ENCODE peak calls at places on chromosomes 2 and 18, in five cellular contexts. S, P, Z, D and U are unnamed samples.

GRCh38 chr2:96685592-96686459 is 43.3 kb downstream of the FER1L5 start:
- DNase-seq in S (peak), P (no peak), Z (no peak), D (no peak), U (no peak)

GRCh38 chr2:81870119-81870518 is 1565.6 kb upstream of the LRRTM1 start:
- DNase-seq in S (no peak), P (no peak), Z (no peak), D (no peak), U (no peak)

GRCh38 chr2:191404568-191404991 is 159.4 kb downstream of the MYO1B start:
- DNase-seq in S (no peak), P (no peak), Z (no peak), D (no peak), U (no peak)

GRCh38 chr2:191316246-191316645 is 71.0 kb downstream of the MYO1B start:
- DNase-seq in S (peak), P (no peak), Z (no peak), D (no peak), U (no peak)

GRCh38 chr2:154452906-154453493 is 245.5 kb upstream of the KCNJ3 start:
- DNase-seq in S (peak), P (no peak), Z (no peak), D (no peak), U (no peak)

GRCh38 chr2:70668432-70668831 is 99.6 kb downstream of the ADD2 start:
- DNase-seq in S (no peak), P (no peak), Z (no peak), D (no peak), U (no peak)

GRCh38 chr2:8095978-8096377 is 585.9 kb upstream of the ID2 start:
- DNase-seq in S (no peak), P (no peak), Z (no peak), D (no peak), U (no peak)

GRCh38 chr2:120826260-120826648 is 90.6 kb downstream of the GLI2 start:
- DNase-seq in S (no peak), P (no peak), Z (no peak), D (no peak), U (no peak)

GRCh38 chr2:8462280-8462679 is 219.6 kb upstream of the ID2 start:
- DNase-seq in S (no peak), P (no peak), Z (no peak), D (no peak), U (no peak)

GRCh38 chr2:205034034-205034433 is 488.8 kb downstream of the PARD3B start:
- DNase-seq in S (no peak), P (no peak), Z (no peak), D (no peak), U (no peak)

GRCh38 chr2:12090072-12090471 is 343.6 kb downstream of the LPIN1 start:
- DNase-seq in S (no peak), P (no peak), Z (no peak), D (no peak), U (no peak)

GRCh38 chr18:33421225-33421624 is 19.3 kb downstream of the CCDC178 start:
- DNase-seq in S (no peak), P (no peak), Z (no peak), D (no peak), U (no peak)

GRCh38 chr18:63788447-63789096 is 13.4 kb downstream of the SERPINB7 start:
- DNase-seq in S (peak), P (no peak), Z (no peak), D (peak), U (no peak)

GRCh38 chr2:236840857-236841256 is 244.8 kb upstream of the COPS8 start:
- DNase-seq in S (no peak), P (no peak), Z (no peak), D (no peak), U (no peak)

GRCh38 chr18:41720226-41720625 is 234.8 kb upstream of the PIK3C3 start:
- DNase-seq in S (no peak), P (no peak), Z (no peak), D (no peak), U (no peak)

GRCh38 chr2:194345347-194345746 is 1311.7 kb upstream of the SLC39A10 start:
- DNase-seq in S (no peak), P (no peak), Z (no peak), D (no peak), U (no peak)

GRCh38 chr2:157825885-157826284 is 50.2 kb downstream of the ACVR1 start:
- DNase-seq in S (peak), P (no peak), Z (no peak), D (peak), U (no peak)

GRCh38 chr2:102768892-102769291 is 7.1 kb downstream of the TMEM182 start:
- DNase-seq in S (no peak), P (no peak), Z (no peak), D (no peak), U (no peak)

GRCh38 chr2:12433641-12433990 is 283.1 kb upstream of the TRIB2 start:
- DNase-seq in S (no peak), P (no peak), Z (no peak), D (no peak), U (no peak)

GRCh38 chr2:215982465-215982875 is 30.9 kb downstream of the MREG start:
- DNase-seq in S (peak), P (no peak), Z (no peak), D (peak), U (no peak)

GRCh38 chr2:147294825-147295392 is 549.9 kb upstream of the ACVR2A start:
- DNase-seq in S (no peak), P (no peak), Z (no peak), D (no peak), U (no peak)

GRCh38 chr2:140863713-140864112 is 1267.1 kb downstream of the LRP1B start:
- DNase-seq in S (peak), P (no peak), Z (no peak), D (peak), U (peak)

GRCh38 chr2:7552825-7553550 is 635.8 kb downstream of the RNF144A start:
- DNase-seq in S (no peak), P (no peak), Z (no peak), D (no peak), U (no peak)

GRCh38 chr2:209525336-209525735 is 101.5 kb downstream of the MAP2 start:
- DNase-seq in S (no peak), P (no peak), Z (no peak), D (no peak), U (no peak)

GRCh38 chr2:147846382-147847081 is 1.7 kb downstream of the ACVR2A start:
- DNase-seq in S (no peak), P (no peak), Z (no peak), D (no peak), U (no peak)

GRCh38 chr2:125125902-125126301 is 1100.8 kb downstream of the CNTNAP5 start:
- DNase-seq in S (no peak), P (no peak), Z (no peak), D (no peak), U (no peak)

GRCh38 chr2:22902662-22903165 is 482.3 kb upstream of the KLHL29 start:
- DNase-seq in S (no peak), P (no peak), Z (no peak), D (no peak), U (no peak)

GRCh38 chr2:72367530-72368225 is 220.0 kb upstream of the CYP26B1 start:
- DNase-seq in S (peak), P (no peak), Z (peak), D (peak), U (no peak)

GRCh38 chr2:42028571-42029148 is 19.2 kb upstream of the PKDCC start:
- DNase-seq in S (no peak), P (peak), Z (no peak), D (no peak), U (peak)

GRCh38 chr2:234690569-234691225 is 193.8 kb upstream of the ARL4C start:
- DNase-seq in S (peak), P (no peak), Z (no peak), D (no peak), U (no peak)

GRCh38 chr2:11022874-11023273 is 111.1 kb downstream of the KCNF1 start:
- DNase-seq in S (no peak), P (no peak), Z (no peak), D (no peak), U (no peak)

GRCh38 chr2:18399601-18400000 is 160.9 kb downstream of the RDH14 start:
- DNase-seq in S (peak), P (no peak), Z (no peak), D (no peak), U (no peak)

GRCh38 chr2:42297322-42297936 is 63.6 kb downstream of the COX7A2L start:
- DNase-seq in S (no peak), P (no peak), Z (no peak), D (no peak), U (no peak)

GRCh38 chr2:240643093-240643810 is 18.0 kb downstream of the GPR35 start:
- DNase-seq in S (no peak), P (peak), Z (no peak), D (no peak), U (no peak)

GRCh38 chr2:11124760-11125068 is 30.6 kb upstream of the SLC66A3 start:
- DNase-seq in S (no peak), P (no peak), Z (no peak), D (no peak), U (no peak)

GRCh38 chr18:908631-909621 is 4.3 kb downstream of the ADCYAP1 start:
- DNase-seq in S (no peak), P (no peak), Z (no peak), D (no peak), U (no peak)

GRCh38 chr18:42274488-42275137 is 319.6 kb downstream of the PIK3C3 start:
- DNase-seq in S (peak), P (no peak), Z (no peak), D (no peak), U (no peak)

GRCh38 chr2:30359644-30360167 is 87.3 kb upstream of the LCLAT1 start:
- DNase-seq in S (peak), P (peak), Z (no peak), D (no peak), U (no peak)

GRCh38 chr2:189679224-189679623 is 4.8 kb downstream of the ANKAR start:
- DNase-seq in S (peak), P (no peak), Z (no peak), D (no peak), U (no peak)
- H3K4me3 ChIP-seq in S (no peak), P (no peak), Z (no peak), D (no peak), U (no peak)

DNA sequence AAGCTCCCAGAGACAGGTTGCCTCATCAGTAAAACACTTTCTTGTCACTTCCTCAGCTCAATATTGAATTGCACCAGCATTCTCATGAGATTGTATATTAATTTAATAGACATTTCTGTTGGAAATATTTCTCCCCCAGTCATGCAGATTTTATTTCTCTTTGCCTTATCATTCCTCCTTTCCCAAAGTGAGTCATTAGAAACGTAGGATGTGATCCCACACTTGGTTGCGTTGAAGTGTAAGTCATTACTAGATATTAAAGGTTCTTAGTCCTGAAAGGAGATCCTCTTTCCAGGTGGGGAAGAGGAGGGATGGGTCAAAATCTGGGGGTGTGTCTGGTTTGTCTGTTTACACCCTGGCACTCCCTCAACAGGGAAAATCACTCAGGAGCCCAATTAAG is 438.2 kb downstream of the SLC4A3 start:
- DNase-seq in S (peak), P (no peak), Z (no peak), D (no peak), U (no peak)
- TF ChIP-seq CTCF in S (no peak), P (no peak), Z (no peak), D (no peak), U (no peak)

DNA sequence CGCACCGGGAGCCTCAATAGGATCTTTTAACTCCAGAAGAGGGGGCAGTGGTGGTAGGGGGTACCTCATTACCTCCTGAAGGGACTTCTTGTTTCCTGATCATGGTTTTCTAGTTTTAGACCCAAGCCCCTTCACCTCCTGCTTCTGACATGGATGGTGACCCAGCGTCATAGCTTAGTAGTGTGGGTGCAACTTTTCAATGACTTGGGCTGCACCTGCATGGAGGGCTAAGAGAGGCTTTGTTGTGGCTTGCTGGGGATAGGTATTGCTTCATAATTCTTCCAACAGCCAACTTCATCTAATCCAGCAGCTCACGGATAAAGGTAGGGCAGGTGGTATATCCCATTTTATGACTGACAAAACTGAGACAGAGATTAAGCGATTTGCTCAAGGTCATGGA is 3.0 kb downstream of the SLC1A4 start:
- DNase-seq in S (no peak), P (no peak), Z (no peak), D (no peak), U (no peak)
- H3K4me3 ChIP-seq in S (no peak), P (no peak), Z (peak), D (no peak), U (peak)

GRCh38 chr2:197077336-197077735 is 150.8 kb upstream of the PGAP1 start:
- DNase-seq in S (no peak), P (no peak), Z (no peak), D (no peak), U (no peak)

GRCh38 chr2:197073701-197074433 is 147.4 kb upstream of the PGAP1 start:
- DNase-seq in S (peak), P (peak), Z (no peak), D (no peak), U (no peak)

GRCh38 chr2:197076652-197077051 is 150.1 kb upstream of the PGAP1 start:
- DNase-seq in S (no peak), P (no peak), Z (no peak), D (no peak), U (no peak)

GRCh38 chr2:197075286-197075685 is 148.8 kb upstream of the PGAP1 start:
- DNase-seq in S (no peak), P (no peak), Z (no peak), D (no peak), U (no peak)

GRCh38 chr2:197075754-197076337 is 149.3 kb upstream of the PGAP1 start:
- DNase-seq in S (peak), P (no peak), Z (no peak), D (no peak), U (no peak)
- TF ChIP-seq CTCF in S (peak), P (peak), Z (peak), D (peak), U (peak)

GRCh38 chr18:5288517-5288935 is 7.0 kb downstream of the ZBTB14 start:
- DNase-seq in S (no peak), P (no peak), Z (no peak), D (no peak), U (no peak)

GRCh38 chr18:5285326-5285725 is 10.2 kb downstream of the ZBTB14 start:
- DNase-seq in S (no peak), P (no peak), Z (no peak), D (no peak), U (no peak)

GRCh38 chr18:5284808-5285207 is 10.7 kb downstream of the ZBTB14 start:
- DNase-seq in S (peak), P (no peak), Z (no peak), D (no peak), U (no peak)

GRCh38 chr18:5286525-5286924 is 9.0 kb downstream of the ZBTB14 start:
- DNase-seq in S (no peak), P (no peak), Z (no peak), D (no peak), U (no peak)

DNA sequence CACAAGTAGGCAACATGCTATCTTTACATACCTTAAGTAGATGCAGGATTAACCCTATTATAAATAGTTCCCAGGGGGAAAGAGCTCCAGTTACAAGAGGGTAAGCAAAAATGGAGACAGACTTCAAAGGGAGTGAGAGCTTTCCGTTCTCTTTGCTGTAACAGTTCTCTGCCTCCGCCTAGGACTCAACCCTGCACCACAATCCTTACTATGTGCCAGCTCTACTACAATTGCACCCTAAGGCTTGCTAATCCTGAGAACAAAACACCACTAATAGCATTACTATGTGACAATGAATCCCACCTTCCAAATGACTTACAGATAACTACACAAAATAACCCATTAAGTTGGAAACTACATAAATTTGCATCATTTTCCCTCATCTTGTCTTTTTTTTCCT is 7.7 kb downstream of the ZBTB14 start:
- DNase-seq in S (no peak), P (no peak), Z (no peak), D (no peak), U (no peak)
- H3K4me3 ChIP-seq in S (no peak), P (no peak), Z (no peak), D (no peak), U (no peak)